ENCODE peak calls at places on chromosomes 3 and 15, in six cellular contexts. M is epithelial cell of esophagus, J is transverse colon, S is astrocyte of the cerebellum, O is fibroblast of mammary gland, D is cardiac muscle cell. R is an unnamed sample.

GRCh38 chr15:93144477-93145270 is 55.7 kb upstream of the RGMA start:
- DNase-seq in M (no peak), J (no peak), S (no peak), O (no peak), D (no peak), R (no peak)

GRCh38 chr15:77546050-77546501 is 86.6 kb downstream of the LINGO1 start:
- DNase-seq in M (peak; percentile 76), J (no peak), S (peak; percentile 71), O (peak; percentile 81), D (peak; percentile 94), R (peak; percentile 61)

GRCh38 chr3:170132335-170132734 is 49.2 kb downstream of the PHC3 start:
- DNase-seq in M (no peak), J (no peak), S (no peak), O (peak; percentile 50), D (peak; percentile 24), R (no peak)

GRCh38 chr3:36763850-36764703 is at the start of gene DCLK3:
- DNase-seq in M (peak; percentile 5), J (no peak), S (no peak), O (no peak), D (peak; percentile 7), R (no peak)

GRCh38 chr3:176147251-176147650 is 1050.0 kb downstream of the TBL1XR1 start:
- DNase-seq in M (no peak), J (no peak), S (no peak), O (no peak), D (no peak), R (no peak)

GRCh38 chr3:123036352-123037014 is 8.9 kb upstream of the SEMA5B start:
- DNase-seq in M (peak; percentile 89), J (no peak), S (no peak), O (peak; percentile 80), D (peak; percentile 83), R (peak; percentile 89)

GRCh38 chr15:95025924-95026728 is 794.8 kb downstream of the MCTP2 start:
- DNase-seq in M (peak; percentile 72), J (peak; percentile 13), S (peak; percentile 27), O (peak; percentile 69), D (peak; percentile 77), R (peak; percentile 73)

GRCh38 chr15:29259233-29259632 is 10.4 kb downstream of the NSMCE3 start:
- DNase-seq in M (no peak), J (no peak), S (no peak), O (no peak), D (no peak), R (no peak)

GRCh38 chr3:134652409-134652831 is 1.6 kb upstream of the KY start:
- DNase-seq in M (peak; percentile 44), J (no peak), S (no peak), O (peak; percentile 72), D (peak; percentile 25), R (peak; percentile 44)

GRCh38 chr15:100686021-100686724 is 83.8 kb downstream of the ASB7 start:
- DNase-seq in M (no peak), J (no peak), S (no peak), O (peak; percentile 75), D (peak; percentile 40), R (no peak)

GRCh38 chr15:78750566-78750965 is 60.7 kb downstream of the ADAMTS7 start:
- DNase-seq in M (no peak), J (no peak), S (no peak), O (peak; percentile 3), D (no peak), R (no peak)

GRCh38 chr15:41494190-41494921 is 682 bp downstream of the ITPKA start:
- DNase-seq in M (no peak), J (peak; percentile 46), S (no peak), O (no peak), D (no peak), R (no peak)

GRCh38 chr15:99703603-99704443 is 29.4 kb downstream of the LYSMD4 start:
- DNase-seq in M (peak; percentile 92), J (no peak), S (peak; percentile 86), O (peak; percentile 92), D (peak; percentile 91), R (peak; percentile 82)

GRCh38 chr3:196207159-196207832 is 3.9 kb downstream of the ZDHHC19 start:
- DNase-seq in M (no peak), J (no peak), S (no peak), O (no peak), D (no peak), R (no peak)

GRCh38 chr3:119817071-119817470 is 35.2 kb downstream of the NR1I2 start:
- DNase-seq in M (no peak), J (no peak), S (no peak), O (no peak), D (no peak), R (no peak)

GRCh38 chr15:39468341-39468740 is 112.5 kb upstream of the THBS1 start:
- DNase-seq in M (no peak), J (no peak), S (no peak), O (no peak), D (no peak), R (no peak)

GRCh38 chr15:75811616-75812015 is 31.6 kb upstream of the UBE2Q2 start:
- DNase-seq in M (no peak), J (no peak), S (no peak), O (peak; percentile 9), D (no peak), R (no peak)

GRCh38 chr15:29651476-29652072 is 170.7 kb downstream of the TJP1 start:
- DNase-seq in M (no peak), J (no peak), S (no peak), O (no peak), D (no peak), R (no peak)

GRCh38 chr3:188052966-188053340 is 101.0 kb upstream of the LPP start:
- DNase-seq in M (peak; percentile 18), J (no peak), S (no peak), O (no peak), D (peak; percentile 16), R (no peak)

GRCh38 chr3:24058940-24059705 is 114.0 kb downstream of the NR1D2 start:
- DNase-seq in M (no peak), J (no peak), S (no peak), O (no peak), D (no peak), R (no peak)

GRCh38 chr3:1616715-1617114 is 482.0 kb upstream of the CNTN4 start:
- DNase-seq in M (no peak), J (no peak), S (no peak), O (no peak), D (no peak), R (peak; percentile 14)

GRCh38 chr3:30689202-30689641 is 82.8 kb downstream of the TGFBR2 start:
- DNase-seq in M (peak; percentile 51), J (peak; percentile 51), S (no peak), O (peak; percentile 72), D (peak; percentile 62), R (peak; percentile 58)

DNA sequence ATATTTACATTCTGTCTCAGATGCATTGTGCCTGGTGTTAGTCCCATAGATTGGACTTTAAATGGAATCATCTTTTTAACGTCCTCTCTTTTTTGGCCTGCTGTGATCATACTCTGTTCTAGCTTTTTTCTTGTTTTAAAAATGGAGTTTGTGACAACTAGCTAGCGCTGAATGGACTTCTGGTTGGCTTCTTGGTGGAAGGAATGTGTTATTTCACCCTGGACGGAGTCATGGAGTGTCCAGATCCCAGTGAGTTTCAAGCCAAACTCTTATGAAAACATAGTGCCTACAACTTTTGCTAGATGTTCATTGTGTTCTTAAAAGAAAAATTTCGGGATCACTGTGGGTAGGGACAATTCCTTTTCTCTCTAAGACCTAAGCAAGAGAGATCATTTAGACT is 192.6 kb downstream of the TCF12 start:
- DNase-seq in M (no peak), J (no peak), S (no peak), O (no peak), D (no peak), R (no peak)
- TF ChIP-seq CTCF in M (peak; percentile 24), J (no peak), S (no peak), O (peak; percentile 8), D (peak; percentile 18), R (no peak)

DNA sequence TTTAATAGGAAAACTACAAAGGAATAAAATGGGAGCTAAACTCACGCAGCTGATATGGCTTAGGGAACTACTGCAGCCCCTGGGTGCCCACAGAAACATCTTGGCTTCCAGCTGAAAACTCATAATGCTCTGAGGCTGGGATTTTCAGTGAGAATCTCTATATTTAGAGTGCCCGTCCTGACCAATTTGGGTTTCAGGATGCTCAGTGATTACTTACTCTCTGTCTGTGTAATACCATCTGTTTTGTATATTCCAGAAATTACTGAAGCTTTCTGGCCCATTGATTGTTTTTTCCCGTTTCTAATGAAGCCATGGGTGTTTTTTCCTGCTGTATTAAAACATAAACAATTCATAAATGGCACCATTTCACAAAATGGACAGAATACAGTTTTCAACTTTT is 50.6 kb upstream of the ZNF385D start:
- DNase-seq in M (no peak), J (no peak), S (no peak), O (no peak), D (no peak), R (no peak)
- TF ChIP-seq CTCF in M (no peak), J (no peak), S (no peak), O (no peak), D (no peak), R (no peak)

GRCh38 chr15:44381223-44381622 is 46.2 kb upstream of the CTDSPL2 start:
- DNase-seq in M (no peak), J (no peak), S (no peak), O (peak; percentile 44), D (peak; percentile 66), R (no peak)

DNA sequence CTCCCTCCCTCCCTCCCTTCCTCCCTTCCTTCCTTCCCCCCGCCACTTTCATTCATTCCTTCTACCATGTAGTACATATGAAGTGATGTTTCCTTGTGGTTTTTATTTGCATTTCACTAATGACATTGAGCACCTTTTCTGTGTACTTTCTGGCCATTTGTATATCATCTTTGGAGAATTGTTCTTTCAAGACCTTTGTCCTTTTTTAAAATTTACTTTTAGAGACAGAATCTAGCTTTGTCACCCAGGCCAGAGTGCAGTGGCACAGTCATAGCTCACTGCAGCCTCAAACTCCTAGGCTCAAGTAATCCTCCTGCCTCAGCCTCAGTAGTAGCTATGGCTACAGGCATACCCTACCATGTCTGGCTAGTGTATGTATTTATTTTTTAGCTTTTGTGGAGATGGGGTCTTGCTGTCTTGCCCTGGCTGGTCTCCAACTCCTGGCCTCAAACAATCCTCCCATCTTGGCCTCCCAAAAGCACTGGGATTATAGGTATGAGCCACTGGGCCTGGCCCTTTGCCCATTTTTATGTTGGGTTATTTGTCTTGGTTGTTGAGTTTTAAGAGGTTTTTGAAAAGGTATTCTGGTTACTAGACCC is 42.0 kb upstream of the CTDSPL2 start:
- DNase-seq in M (no peak), J (no peak), S (no peak), O (no peak), D (peak; percentile 2), R (no peak)
- TF ChIP-seq CTCF in M (no peak), J (no peak), S (no peak), O (no peak), D (no peak), R (no peak)

DNA sequence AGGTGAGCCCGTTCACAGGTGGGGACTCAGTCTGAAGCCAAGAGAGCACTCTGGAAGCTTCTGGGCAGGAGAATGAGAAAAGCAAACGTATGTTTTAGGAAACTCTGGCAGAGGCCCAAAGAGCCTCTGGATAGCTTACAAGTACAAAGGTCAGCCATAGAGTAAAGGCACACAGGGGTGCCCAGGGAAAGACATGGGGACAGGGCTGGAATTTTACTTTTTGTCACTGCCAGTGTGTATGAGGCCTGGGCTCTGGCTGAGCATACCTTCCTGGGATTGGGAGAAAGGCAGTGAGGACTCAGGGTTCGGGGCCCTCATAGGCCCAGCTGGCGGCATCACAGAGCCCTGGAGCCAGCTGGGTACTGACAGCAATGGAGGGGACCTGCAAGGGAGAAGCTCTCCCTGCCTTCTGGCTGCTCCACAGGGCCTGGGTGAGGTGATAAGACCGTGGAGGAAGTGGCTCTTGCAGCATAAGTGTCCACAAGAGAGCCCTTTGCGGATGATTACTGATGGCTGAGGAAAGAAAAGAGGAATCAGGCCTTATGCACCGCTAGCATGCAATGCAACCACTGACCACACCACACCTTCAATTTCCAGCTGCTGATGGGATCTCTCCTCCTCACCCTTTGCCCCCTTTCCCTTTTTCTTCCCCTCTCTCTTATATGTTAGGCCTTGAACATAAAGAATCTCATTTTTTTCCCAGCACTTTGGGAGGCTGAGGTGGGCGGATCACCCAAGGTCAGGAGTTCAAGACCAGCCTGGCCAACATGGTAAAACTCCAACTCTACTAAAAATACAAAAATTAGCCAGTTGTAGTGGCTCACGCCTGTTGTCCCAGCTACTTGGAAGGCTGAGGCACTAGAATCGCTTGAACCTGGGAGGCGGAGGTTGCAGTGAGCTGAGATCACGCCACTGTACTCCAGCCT is 25.1 kb upstream of the BCL2L10 start:
- DNase-seq in M (no peak), J (peak; percentile 33), S (no peak), O (no peak), D (no peak), R (no peak)
- TF ChIP-seq CTCF in M (no peak), J (no peak), S (no peak), O (no peak), D (no peak), R (no peak)